ENCODE peak calls at places on chromosomes 3 and 15, in nine cellular contexts. D is SK-N-SH, T is heart left ventricle, I is cardiac muscle cell, V is Calu3, M is pancreas, C is tibial artery, F is NCI-H1436, P is ACHN. B is an unnamed sample.

GRCh38 chr3:136545664-136546266 is 206.4 kb downstream of the STAG1 start:
- DNase-seq in P (peak), D (no peak), M (no peak), V (peak), T (no peak), I (no peak), F (peak), C (no peak), B (no peak)

GRCh38 chr3:118972974-118973373 is 61.7 kb downstream of the IGSF11 start:
- DNase-seq in M (no peak), P (no peak), C (no peak), V (no peak), F (no peak), D (no peak), I (no peak), T (peak), B (peak)

GRCh38 chr3:134486577-134487041 is 752 bp downstream of the CEP63 start:
- DNase-seq in F (no peak), D (peak), P (no peak), C (no peak), I (no peak), M (no peak), T (no peak), V (no peak), B (no peak)

GRCh38 chr3:161230621-161231195 is 9.6 kb downstream of the NMD3 start:
- DNase-seq in P (no peak), C (no peak), D (no peak), I (no peak), F (no peak), M (no peak), T (no peak), V (no peak), B (no peak)

GRCh38 chr3:162525052-162525451 is 1028.4 kb downstream of the OTOL1 start:
- DNase-seq in V (no peak), C (no peak), P (peak), I (no peak), F (no peak), T (no peak), M (no peak), D (no peak), B (no peak)

GRCh38 chr3:124761935-124762334 is 31.7 kb downstream of the UMPS start:
- DNase-seq in I (no peak), T (no peak), C (no peak), P (no peak), F (no peak), D (no peak), M (no peak), V (no peak), B (no peak)

GRCh38 chr3:39146611-39147373 is 6.6 kb downstream of the CSRNP1 start:
- DNase-seq in V (peak), D (peak), M (peak), T (peak), C (peak), F (no peak), I (no peak), P (peak), B (no peak)

GRCh38 chr3:188788621-188789081 is 383.1 kb upstream of the TPRG1 start:
- DNase-seq in T (peak), D (no peak), V (no peak), I (no peak), F (no peak), P (no peak), C (no peak), M (no peak), B (no peak)

GRCh38 chr15:56699743-56700142 is 33.6 kb downstream of the ZNF280D start:
- DNase-seq in P (no peak), M (no peak), I (no peak), V (no peak), C (no peak), F (no peak), T (no peak), D (no peak), B (no peak)

GRCh38 chr15:39172380-39173281 is 408.2 kb upstream of the THBS1 start:
- DNase-seq in T (peak), P (peak), I (peak), D (no peak), V (peak), C (no peak), M (no peak), F (no peak), B (peak)

GRCh38 chr3:142976621-142977398 is 13.3 kb upstream of the PAQR9 start:
- DNase-seq in T (peak), D (peak), P (peak), I (no peak), M (peak), V (peak), C (peak), F (no peak), B (peak)

GRCh38 chr15:100050877-100051786 is 290.6 kb downstream of the ADAMTS17 start:
- DNase-seq in T (no peak), F (no peak), V (no peak), I (no peak), P (no peak), D (no peak), M (no peak), C (no peak), B (no peak)

GRCh38 chr3:28916713-28917499 is 364.0 kb upstream of the RBMS3 start:
- DNase-seq in I (peak), T (peak), F (peak), P (peak), V (peak), C (peak), M (no peak), D (peak), B (peak)

GRCh38 chr3:156551746-156552145 is 3.2 kb downstream of the SSR3 start:
- DNase-seq in I (no peak), T (no peak), M (no peak), D (no peak), V (no peak), P (peak), F (no peak), C (no peak), B (no peak)

GRCh38 chr15:47388299-47388698 is 329.0 kb upstream of the SEMA6D start:
- DNase-seq in P (no peak), T (no peak), M (no peak), D (no peak), V (no peak), F (no peak), I (no peak), C (no peak), B (no peak)

GRCh38 chr3:196962108-196962929 is 6.3 kb downstream of the PIGZ start:
- DNase-seq in I (no peak), T (no peak), C (no peak), M (no peak), D (no peak), V (no peak), F (no peak), P (no peak), B (no peak)

B was measured in substantia nigra.